ENCODE peak calls at places on chromosomes 13 and 19, in four cellular contexts. Z, U, I and R are unnamed samples.

GRCh38 chr19:34120846-34121639 is 51.3 kb upstream of the LSM14A start:
- DNase-seq in Z (peak; percentile 63), I (peak; percentile 65), U (no peak), R (peak; percentile 69)

GRCh38 chr13:97344250-97345175 is 89.5 kb upstream of the RAP2A start:
- DNase-seq in Z (peak; percentile 59), U (peak; percentile 63), I (peak; percentile 78), R (peak; percentile 39)

GRCh38 chr13:67048084-67048792 is 181.9 kb downstream of the PCDH9 start:
- DNase-seq in I (peak; percentile 80), U (no peak), Z (no peak), R (no peak)

GRCh38 chr19:12773571-12773970 is 1.8 kb downstream of the HOOK2 start:
- DNase-seq in Z (peak; percentile 69), U (no peak), I (no peak), R (no peak)

GRCh38 chr13:40874138-40874776 is 84.8 kb downstream of the SLC25A15 start:
- DNase-seq in Z (peak; percentile 8), I (no peak), U (no peak), R (no peak)

GRCh38 chr13:25248071-25248470 is 39.2 kb downstream of the MTMR6 start:
- DNase-seq in Z (no peak), U (no peak), I (no peak), R (no peak)

GRCh38 chr13:45337803-45338202 is 3.2 kb downstream of the TPT1 start:
- DNase-seq in Z (no peak), U (no peak), I (no peak), R (no peak)

GRCh38 chr13:37788346-37788745 is 81.2 kb downstream of the TRPC4 start:
- DNase-seq in I (no peak), U (no peak), Z (peak; percentile 34), R (no peak)

GRCh38 chr19:22595422-22595821 is 38.7 kb upstream of the ZNF492 start:
- DNase-seq in I (no peak), U (no peak), Z (no peak), R (no peak)

GRCh38 chr13:21420706-21421105 is 38.4 kb downstream of the ZDHHC20 start:
- DNase-seq in U (no peak), I (peak; percentile 19), Z (no peak), R (no peak)

GRCh38 chr19:45103625-45104319 is 10.8 kb downstream of the PPP1R37 start:
- DNase-seq in U (no peak), Z (peak; percentile 45), I (no peak), R (peak; percentile 81)

GRCh38 chr13:112065867-112066623 is 904 bp upstream of the SOX1 start:
- DNase-seq in I (no peak), Z (no peak), U (no peak), R (peak; percentile 90)

GRCh38 chr19:3671680-3672574 is 28.3 kb downstream of the PIP5K1C start:
- DNase-seq in U (peak; percentile 55), I (peak; percentile 64), Z (no peak), R (peak; percentile 82)

GRCh38 chr13:49058761-49059160 is 83.0 kb downstream of the FNDC3A start:
- DNase-seq in I (no peak), U (no peak), Z (no peak), R (no peak)

GRCh38 chr13:105979131-105979530 is 556.3 kb downstream of the EFNB2 start:
- DNase-seq in Z (no peak), U (no peak), I (no peak), R (no peak)

GRCh38 chr19:41206926-41207750 is 11.9 kb upstream of the AXL start:
- DNase-seq in Z (no peak), U (peak; percentile 63), I (no peak), R (no peak)

GRCh38 chr19:41198559-41198958 is 5.5 kb downstream of the CYP2S1 start:
- DNase-seq in U (no peak), I (no peak), Z (no peak), R (peak; percentile 37)

GRCh38 chr19:41205995-41206394 is 13.0 kb downstream of the CYP2S1 start:
- DNase-seq in U (no peak), Z (no peak), I (no peak), R (no peak)

GRCh38 chr19:41206456-41206855 is 12.6 kb upstream of the AXL start:
- DNase-seq in Z (no peak), U (no peak), I (no peak), R (no peak)

DNA sequence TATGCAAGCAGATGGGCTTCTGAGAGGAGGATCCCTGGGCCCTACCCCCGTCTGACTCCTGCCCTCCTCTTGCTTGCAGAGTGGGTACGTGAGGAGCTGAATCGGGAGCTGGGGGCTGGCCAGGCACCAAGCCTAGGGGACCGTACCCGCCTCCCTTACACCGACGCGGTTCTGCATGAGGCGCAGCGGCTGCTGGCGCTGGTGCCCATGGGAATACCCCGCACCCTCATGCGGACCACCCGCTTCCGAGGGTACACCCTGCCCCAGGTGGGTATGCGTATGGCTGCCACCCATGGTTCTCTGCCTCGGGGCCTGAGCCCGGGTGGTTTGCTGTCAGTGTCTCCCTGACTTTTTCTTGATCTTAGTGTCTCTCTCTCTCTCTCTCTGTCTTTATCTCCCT is 10.4 kb downstream of the CYP2S1 start:
- DNase-seq in U (no peak), Z (no peak), I (no peak), R (no peak)
- H3K36me3 ChIP-seq in U (no peaks in the 10 kb centered on the region), Z (peaks cover 27% of the 10 kb centered on the region), I (no peaks in the 10 kb centered on the region), R (peaks cover 49% of the 10 kb centered on the region)

GRCh38 chr19:47486900-47487299 is 2.9 kb upstream of the KPTN start:
- DNase-seq in I (no peak), U (no peak), Z (no peak), R (no peak)
- H3K27me3 ChIP-seq in I (no peaks in the 10 kb centered on the region), U (no peaks in the 10 kb centered on the region), Z (no peaks in the 10 kb centered on the region), R (no peaks in the 10 kb centered on the region)

GRCh38 chr13:32036762-32037161 is 5.2 kb downstream of the FRY start:
- DNase-seq in U (no peak), I (no peak), Z (no peak), R (no peak)
- H3K4me3 ChIP-seq in U (no peak overlapping the region), I (no peak overlapping the region), Z (no peak overlapping the region), R (no peak overlapping the region)

GRCh38 chr19:40621283-40621682 is 20.1 kb downstream of the LTBP4 start:
- DNase-seq in Z (no peak), I (no peak), U (no peak), R (no peak)

GRCh38 chr19:40620161-40620485 is 19.0 kb downstream of the LTBP4 start:
- DNase-seq in U (no peak), Z (no peak), I (no peak), R (no peak)

GRCh38 chr19:40622773-40623075 is 21.6 kb downstream of the LTBP4 start:
- DNase-seq in U (no peak), Z (no peak), I (no peak), R (peak; percentile 38)

GRCh38 chr19:40623403-40624239 is 22.5 kb downstream of the LTBP4 start:
- DNase-seq in I (no peak), U (peak; percentile 41), Z (peak; percentile 99), R (peak; percentile 100)

GRCh38 chr19:40621966-40622772 is 21.0 kb downstream of the LTBP4 start:
- DNase-seq in Z (no peak), I (no peak), U (no peak), R (peak; percentile 41)
- H3K36me3 ChIP-seq in Z (peaks cover 2% of the 10 kb centered on the region), I (no peaks in the 10 kb centered on the region), U (no peaks in the 10 kb centered on the region), R (peaks cover 22% of the 10 kb centered on the region)

DNA sequence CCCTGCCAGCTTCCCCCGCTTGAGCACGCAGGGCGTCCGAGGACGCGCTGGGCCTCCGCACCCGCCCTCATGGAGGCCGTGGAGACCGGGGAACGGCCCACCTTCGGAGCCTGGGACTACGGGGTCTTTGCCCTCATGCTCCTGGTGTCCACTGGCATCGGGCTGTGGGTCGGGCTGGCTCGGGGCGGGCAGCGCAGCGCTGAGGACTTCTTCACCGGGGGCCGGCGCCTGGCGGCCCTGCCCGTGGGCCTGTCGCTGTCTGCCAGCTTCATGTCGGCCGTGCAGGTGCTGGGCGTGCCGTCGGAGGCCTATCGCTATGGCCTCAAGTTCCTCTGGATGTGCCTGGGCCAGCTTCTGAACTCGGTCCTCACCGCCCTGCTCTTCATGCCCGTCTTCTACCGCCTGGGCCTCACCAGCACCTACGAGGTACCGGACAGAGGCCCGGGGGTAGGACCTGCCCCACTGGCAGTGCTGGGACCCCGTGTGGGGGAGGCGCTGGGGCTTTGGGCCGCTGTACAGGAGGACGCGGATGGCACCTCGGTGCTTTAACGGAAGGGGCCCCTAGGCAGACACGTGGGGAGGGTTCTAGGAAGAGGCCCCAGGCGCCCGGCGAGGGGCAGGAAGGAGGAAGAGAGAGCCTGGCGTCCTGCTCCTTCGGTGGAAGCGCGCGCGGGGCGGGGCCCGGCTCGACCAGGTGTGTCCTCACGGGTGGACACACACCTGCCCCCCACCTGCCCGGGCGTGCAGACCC is 681 bp downstream of the SLC5A5 start:
- DNase-seq in I (no peak), U (no peak), Z (no peak), R (peak; percentile 57)
- H3K27me3 ChIP-seq in I (peaks cover 41% of the 10 kb centered on the region), U (peaks cover 24% of the 10 kb centered on the region), Z (no peaks in the 10 kb centered on the region), R (peaks cover 17% of the 10 kb centered on the region)

DNA sequence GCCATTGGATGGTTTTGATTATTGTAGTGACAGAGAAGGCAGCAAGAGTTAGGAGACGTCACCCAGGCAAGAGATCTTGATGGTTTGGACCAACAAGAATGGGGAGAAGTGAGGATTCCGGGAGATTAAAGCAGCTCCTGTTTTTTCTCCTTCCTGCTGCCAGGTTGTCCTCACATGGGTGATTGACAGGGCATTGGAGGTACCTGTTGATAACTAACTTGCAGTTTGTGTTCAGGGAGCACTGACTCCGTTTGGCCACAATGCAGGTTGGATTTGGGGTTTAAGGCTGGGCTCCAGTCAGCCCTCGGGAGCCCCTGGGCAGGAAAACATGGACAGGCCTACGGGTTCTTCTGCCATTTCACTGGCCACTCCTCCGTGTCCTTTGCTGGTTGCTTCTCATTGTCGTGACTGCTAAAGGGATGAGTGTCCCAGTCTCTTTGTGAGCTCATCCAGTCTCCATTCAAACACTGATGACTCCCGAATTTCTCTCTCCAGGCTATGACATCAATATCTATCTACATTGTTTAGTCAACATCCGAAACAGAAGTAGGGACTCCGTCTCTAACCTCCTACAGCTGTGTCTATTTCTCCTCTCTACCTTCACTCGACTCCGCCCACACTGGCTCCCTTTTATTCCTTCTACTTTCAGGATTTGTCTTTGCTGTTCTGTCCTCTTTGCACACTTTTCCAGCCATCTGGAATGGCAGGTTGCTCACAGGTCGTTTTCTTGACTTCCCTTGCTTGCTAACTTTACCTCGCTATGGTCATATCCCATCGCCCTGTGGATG is 1.3 kb upstream of the PTOV1 start:
- DNase-seq in Z (no peak), U (no peak), I (no peak), R (no peak)
- H3K4me3 ChIP-seq in Z (peak overlapping the region; percentile 61), U (no peak overlapping the region), I (no peak overlapping the region), R (peak overlapping the region; percentile 48)

GRCh38 chr13:110477711-110478245 is 83.7 kb downstream of the RAB20 start:
- DNase-seq in Z (no peak), I (peak; percentile 13), U (no peak), R (no peak)
- H3K36me3 ChIP-seq in Z (peaks cover 9% of the 10 kb centered on the region), I (peaks cover 6% of the 10 kb centered on the region), U (no peaks in the 10 kb centered on the region), R (peaks cover 21% of the 10 kb centered on the region)

GRCh38 chr19:30552593-30552992 is 180.4 kb downstream of the ZNF536 start:
- DNase-seq in Z (no peak), U (no peak), I (no peak), R (no peak)
- H3K27me3 ChIP-seq in Z (no peaks in the 10 kb centered on the region), U (no peaks in the 10 kb centered on the region), I (no peaks in the 10 kb centered on the region), R (no peaks in the 10 kb centered on the region)

GRCh38 chr19:7670150-7670784 is 1.4 kb downstream of the RETN start:
- DNase-seq in I (no peak), Z (no peak), U (no peak), R (peak; percentile 80)
- H3K4me3 ChIP-seq in I (no peak overlapping the region), Z (peak overlapping the region; percentile 9), U (no peak overlapping the region), R (peak overlapping the region; percentile 55)